ENCODE peak calls at places on chromosome 5, in ten cellular contexts. Y is progenitor cell of endocrine pancreas, T is transverse colon, S is IMR-90, R is neural crest cell, O is fibroblast of mammary gland, D is stomach, H is HCT116, J is H1, B is adrenal gland. C is an unnamed sample.

GRCh38 chr5:59487068-59487686 is 406.3 kb downstream of the PDE4D start:
- DNase-seq in Y (no peak), T (no peak), S (no peak), R (no peak), O (no peak), D (no peak), H (no peak), J (no peak), B (no peak), C (no peak)

GRCh38 chr5:102294996-102295395 is 1.1 kb downstream of the SLCO4C1 start:
- DNase-seq in Y (no peak), T (no peak), S (no peak), R (no peak), O (no peak), D (no peak), H (no peak), J (no peak), B (no peak), C (no peak)

GRCh38 chr5:175120412-175120811 is 323.6 kb downstream of the DRD1 start:
- DNase-seq in Y (no peak), T (no peak), S (no peak), R (no peak), O (no peak), D (no peak), H (no peak), J (no peak), B (no peak), C (no peak)

GRCh38 chr5:114310666-114311065 is 51.2 kb upstream of the KCNN2 start:
- DNase-seq in Y (no peak), T (no peak), S (no peak), R (no peak), O (no peak), D (no peak), H (no peak), J (no peak), B (no peak), C (no peak)

GRCh38 chr5:50580506-50580905 is 85.9 kb upstream of the PARP8 start:
- DNase-seq in Y (no peak), T (no peak), S (no peak), R (no peak), O (no peak), D (no peak), H (no peak), J (no peak), B (no peak), C (no peak)

GRCh38 chr5:53917095-53917494 is 356.7 kb downstream of the NDUFS4 start:
- DNase-seq in Y (no peak), T (no peak), S (peak), R (no peak), O (peak), D (no peak), H (no peak), J (no peak), B (no peak), C (no peak)

GRCh38 chr5:138282918-138283742 is 8.7 kb upstream of the GFRA3 start:
- DNase-seq in Y (peak), T (peak), S (peak), R (peak), O (peak), D (peak), H (peak), J (no peak), B (peak), C (peak)

GRCh38 chr5:137206030-137206715 is 293.0 kb downstream of the SPOCK1 start:
- DNase-seq in Y (no peak), T (no peak), S (peak), R (no peak), O (peak), D (peak), H (no peak), J (no peak), B (no peak), C (no peak)

GRCh38 chr5:113336975-113337374 is 97.8 kb downstream of the TSSK1B start:
- DNase-seq in Y (no peak), T (no peak), S (peak), R (no peak), O (peak), D (no peak), H (peak), J (peak), B (peak), C (peak)

GRCh38 chr5:7325975-7326911 is 69.7 kb upstream of the ADCY2 start:
- DNase-seq in Y (no peak), T (no peak), S (no peak), R (no peak), O (peak), D (no peak), H (no peak), J (no peak), B (peak), C (no peak)

GRCh38 chr5:126220725-126221124 is 202.5 kb upstream of the GRAMD2B start:
- DNase-seq in Y (no peak), T (no peak), S (no peak), R (no peak), O (no peak), D (no peak), H (no peak), J (no peak), B (no peak), C (no peak)

GRCh38 chr5:138932171-138932810 is 57.2 kb upstream of the LRRTM2 start:
- DNase-seq in Y (no peak), T (no peak), S (no peak), R (no peak), O (no peak), D (peak), H (no peak), J (no peak), B (no peak), C (no peak)

GRCh38 chr5:5494489-5495402 is 72.3 kb downstream of the ICE1 start:
- DNase-seq in Y (peak), T (peak), S (peak), R (peak), O (peak), D (peak), H (peak), J (peak), B (peak), C (peak)

GRCh38 chr5:42919600-42919999 is 107.9 kb upstream of the SELENOP start:
- DNase-seq in Y (no peak), T (no peak), S (no peak), R (no peak), O (no peak), D (no peak), H (no peak), J (no peak), B (no peak), C (no peak)

GRCh38 chr5:35854248-35854647 is 2.4 kb upstream of the IL7R start:
- DNase-seq in Y (no peak), T (peak), S (no peak), R (no peak), O (no peak), D (no peak), H (no peak), J (no peak), B (no peak), C (no peak)

GRCh38 chr5:131763968-131764367 is 32.8 kb downstream of the FNIP1 start:
- DNase-seq in Y (no peak), T (no peak), S (no peak), R (no peak), O (no peak), D (no peak), H (no peak), J (no peak), B (no peak), C (no peak)

GRCh38 chr5:36407396-36407795 is 105.7 kb upstream of the RANBP3L start:
- DNase-seq in Y (no peak), T (no peak), S (no peak), R (no peak), O (peak), D (no peak), H (no peak), J (no peak), B (no peak), C (no peak)

GRCh38 chr5:178436326-178436940 is 153.8 kb downstream of the COL23A1 start:
- DNase-seq in Y (no peak), T (no peak), S (no peak), R (no peak), O (no peak), D (no peak), H (no peak), J (no peak), B (no peak), C (no peak)

GRCh38 chr5:173035904-173036707 is 20.0 kb upstream of the CREBRF start:
- DNase-seq in Y (no peak), T (peak), S (no peak), R (no peak), O (no peak), D (no peak), H (no peak), J (no peak), B (no peak), C (no peak)

GRCh38 chr5:55535199-55535905 is 588 bp upstream of the PLPP1 start:
- DNase-seq in Y (no peak), T (no peak), S (peak), R (no peak), O (no peak), D (no peak), H (no peak), J (peak), B (peak), C (no peak)

GRCh38 chr5:38831909-38832308 is 13.9 kb upstream of the OSMR start:
- DNase-seq in Y (no peak), T (no peak), S (peak), R (no peak), O (peak), D (no peak), H (no peak), J (no peak), B (no peak), C (no peak)

GRCh38 chr5:33969572-33970452 is 14.7 kb downstream of the SLC45A2 start:
- DNase-seq in Y (no peak), T (no peak), S (peak), R (peak), O (peak), D (no peak), H (peak), J (no peak), B (peak), C (peak)

GRCh38 chr5:162488077-162488476 is 420.5 kb downstream of the GABRG2 start:
- DNase-seq in Y (no peak), T (no peak), S (no peak), R (no peak), O (peak), D (no peak), H (no peak), J (no peak), B (no peak), C (no peak)

GRCh38 chr5:109743041-109743531 is 53.4 kb downstream of the MAN2A1 start:
- DNase-seq in Y (no peak), T (no peak), S (no peak), R (no peak), O (no peak), D (no peak), H (no peak), J (no peak), B (no peak), C (no peak)

GRCh38 chr5:23314827-23315226 is 192.6 kb upstream of the PRDM9 start:
- DNase-seq in Y (no peak), T (no peak), S (peak), R (no peak), O (peak), D (no peak), H (no peak), J (no peak), B (no peak), C (no peak)

GRCh38 chr5:67493676-67494075 is 297.1 kb upstream of the CD180 start:
- DNase-seq in Y (no peak), T (peak), S (no peak), R (no peak), O (peak), D (peak), H (peak), J (no peak), B (peak), C (peak)

GRCh38 chr5:104213216-104213615 is 650.6 kb upstream of the NUDT12 start:
- DNase-seq in Y (no peak), T (no peak), S (no peak), R (no peak), O (no peak), D (no peak), H (no peak), J (no peak), B (no peak), C (no peak)

GRCh38 chr5:135977375-135977928 is 22.7 kb upstream of the LECT2 start:
- DNase-seq in Y (peak), T (peak), S (peak), R (peak), O (no peak), D (peak), H (peak), J (peak), B (peak), C (peak)

GRCh38 chr5:39399135-39400036 is 25.4 kb downstream of the DAB2 start:
- DNase-seq in Y (no peak), T (no peak), S (peak), R (no peak), O (peak), D (no peak), H (peak), J (no peak), B (peak), C (peak)

GRCh38 chr5:60929024-60929423 is 15.8 kb downstream of the ERCC8 start:
- DNase-seq in Y (no peak), T (no peak), S (peak), R (no peak), O (peak), D (no peak), H (no peak), J (no peak), B (no peak), C (no peak)

GRCh38 chr5:111901303-111901702 is 144.3 kb upstream of the NREP start:
- DNase-seq in Y (no peak), T (no peak), S (no peak), R (no peak), O (no peak), D (no peak), H (no peak), J (no peak), B (no peak), C (no peak)

GRCh38 chr5:3601929-3602712 is 6.5 kb downstream of the IRX1 start:
- DNase-seq in Y (no peak), T (no peak), S (no peak), R (no peak), O (peak), D (no peak), H (no peak), J (no peak), B (no peak), C (no peak)

GRCh38 chr5:68353624-68354023 is 138.1 kb downstream of the PIK3R1 start:
- DNase-seq in Y (no peak), T (no peak), S (peak), R (no peak), O (peak), D (no peak), H (no peak), J (no peak), B (no peak), C (no peak)

GRCh38 chr5:127650649-127651048 is 1.8 kb downstream of the CTXN3 start:
- DNase-seq in Y (no peak), T (no peak), S (peak), R (no peak), O (peak), D (no peak), H (no peak), J (no peak), B (no peak), C (no peak)

GRCh38 chr5:96761618-96762017 is 46.1 kb downstream of the ERAP1 start:
- DNase-seq in Y (no peak), T (no peak), S (peak), R (no peak), O (no peak), D (no peak), H (no peak), J (no peak), B (no peak), C (no peak)

GRCh38 chr5:51679286-51679685 is 296.0 kb downstream of the ISL1 start:
- DNase-seq in Y (no peak), T (no peak), S (no peak), R (no peak), O (no peak), D (no peak), H (no peak), J (no peak), B (no peak), C (no peak)

GRCh38 chr5:3336666-3337065 is 259.0 kb upstream of the IRX1 start:
- DNase-seq in Y (no peak), T (no peak), S (no peak), R (no peak), O (no peak), D (no peak), H (no peak), J (no peak), B (no peak), C (no peak)

GRCh38 chr5:180540050-180540694 is 46.0 kb downstream of the CNOT6 start:
- DNase-seq in Y (no peak), T (no peak), S (no peak), R (no peak), O (no peak), D (no peak), H (no peak), J (no peak), B (no peak), C (no peak)

GRCh38 chr5:107389130-107389553 is 281.6 kb downstream of the EFNA5 start:
- DNase-seq in Y (no peak), T (peak), S (peak), R (no peak), O (peak), D (peak), H (no peak), J (no peak), B (peak), C (peak)
- TF ChIP-seq CTCF in Y (no peak), T (no peak), S (peak), R (no peak), O (no peak), D (no peak), H (peak), J (no peak), B (no peak), C (no peak)

DNA sequence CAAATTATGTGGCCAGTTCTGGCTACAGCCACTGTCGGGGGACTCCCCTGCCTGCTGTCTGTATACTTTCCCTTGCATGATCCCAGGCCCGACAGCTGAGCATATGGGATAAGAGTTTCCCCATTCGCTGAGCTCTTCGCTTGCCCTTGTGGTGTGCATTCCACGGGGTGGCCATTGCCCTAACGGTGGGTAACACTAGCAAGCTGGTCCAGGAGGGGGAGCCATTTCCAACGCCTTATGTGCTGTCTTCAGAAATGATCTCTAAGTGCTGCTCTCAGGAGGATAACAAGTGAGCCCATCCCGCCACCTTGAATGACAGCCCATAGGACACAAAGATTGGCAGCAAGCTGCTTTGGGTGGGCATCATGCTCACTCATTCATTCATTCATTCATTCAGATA is 190.9 kb downstream of the FSTL4 start:
- DNase-seq in Y (no peak), T (no peak), S (no peak), R (peak), O (peak), D (no peak), H (no peak), J (peak), B (peak), C (no peak)
- TF ChIP-seq CTCF in Y (peak), T (no peak), S (peak), R (peak), O (peak), D (no peak), H (no peak), J (peak), B (peak), C (no peak)

GRCh38 chr5:141477815-141478214 is 2.0 kb downstream of the PCDHGC3 start:
- DNase-seq in Y (no peak), T (no peak), S (no peak), R (no peak), O (no peak), D (no peak), H (no peak), J (no peak), B (no peak), C (no peak)

GRCh38 chr5:141479776-141480175 is 4.0 kb downstream of the PCDHGC3 start:
- DNase-seq in Y (no peak), T (no peak), S (peak), R (no peak), O (peak), D (no peak), H (no peak), J (no peak), B (no peak), C (no peak)

GRCh38 chr5:141477169-141477568 is 1.4 kb downstream of the PCDHGC3 start:
- DNase-seq in Y (no peak), T (no peak), S (no peak), R (no peak), O (no peak), D (no peak), H (no peak), J (no peak), B (no peak), C (no peak)

GRCh38 chr5:141476132-141476909 is 555 bp downstream of the PCDHGC3 start:
- DNase-seq in Y (no peak), T (peak), S (peak), R (peak), O (peak), D (peak), H (no peak), J (no peak), B (peak), C (peak)

DNA sequence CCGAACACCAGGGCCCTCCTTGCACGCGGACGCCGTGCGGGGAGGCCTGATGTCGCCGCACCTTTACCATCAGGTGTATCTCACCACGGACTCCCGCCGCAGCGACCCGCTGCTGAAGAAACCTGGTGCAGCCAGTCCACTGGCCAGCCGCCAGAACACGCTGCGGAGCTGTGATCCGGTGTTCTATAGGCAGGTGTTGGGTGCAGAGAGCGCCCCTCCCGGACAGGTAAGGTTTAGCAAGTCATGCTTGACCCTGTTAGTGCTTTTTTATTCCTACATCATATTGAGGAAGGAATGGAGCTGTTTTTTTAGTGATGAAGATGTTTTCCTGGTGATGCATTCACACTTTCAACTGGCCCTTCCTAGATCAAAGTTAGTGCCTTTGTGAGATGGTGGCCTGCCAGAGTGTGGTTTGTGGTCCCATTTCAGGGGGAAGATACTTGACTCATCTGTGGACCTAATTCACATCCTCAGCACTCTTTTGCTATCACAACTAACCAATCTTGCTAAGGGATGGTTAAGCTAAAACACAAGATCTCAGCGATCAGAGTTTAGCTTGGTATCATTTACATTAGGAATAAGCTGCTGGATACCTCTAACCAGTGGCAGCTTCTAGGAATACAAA is 2.7 kb downstream of the PCDHGC3 start:
- DNase-seq in Y (no peak), T (peak), S (peak), R (no peak), O (peak), D (peak), H (no peak), J (peak), B (no peak), C (no peak)
- TF ChIP-seq CTCF in Y (peak), T (peak), S (no peak), R (peak), O (peak), D (peak), H (no peak), J (peak), B (no peak), C (no peak)

GRCh38 chr5:119339965-119340364 is 15.9 kb upstream of the TNFAIP8 start:
- DNase-seq in Y (no peak), T (no peak), S (no peak), R (no peak), O (no peak), D (no peak), H (no peak), J (no peak), B (no peak), C (no peak)
- TF ChIP-seq CTCF in Y (no peak), T (no peak), S (no peak), R (no peak), O (no peak), D (no peak), H (no peak), J (no peak), B (no peak), C (no peak)

GRCh38 chr5:148912714-148913398 is 86.4 kb downstream of the ADRB2 start:
- DNase-seq in Y (no peak), T (no peak), S (peak), R (no peak), O (peak), D (no peak), H (peak), J (peak), B (no peak), C (peak)
- TF ChIP-seq CTCF in Y (peak), T (no peak), S (peak), R (peak), O (peak), D (no peak), H (peak), J (peak), B (peak), C (peak)

GRCh38 chr5:10319202-10319851 is 11.6 kb upstream of the CMBL start:
- DNase-seq in Y (no peak), T (no peak), S (peak), R (no peak), O (peak), D (no peak), H (no peak), J (no peak), B (peak), C (no peak)
- TF ChIP-seq CTCF in Y (no peak), T (no peak), S (peak), R (no peak), O (peak), D (no peak), H (no peak), J (no peak), B (no peak), C (no peak)

C was measured in Calu3.